ENCODE peak calls at places on chromosomes 4 and X, in six cellular contexts. X is MCF 10A, O is upper lobe of right lung, T is B cell, W is right lobe of liver, C is adrenal gland. K is an unnamed sample.

GRCh38 chrX:2351321-2351720 is 149.5 kb downstream of the DHRSX start:
- DNase-seq in W (no peak), X (peak; percentile 58), O (no peak), T (no peak), C (no peak), K (no peak)

GRCh38 chr4:76733380-76733779 is 164.6 kb downstream of the SOWAHB start:
- DNase-seq in T (no peak), O (no peak), W (peak; percentile 58), C (no peak), X (peak; percentile 61), K (no peak)

GRCh38 chr4:158906073-158906472 is 137.2 kb downstream of the FNIP2 start:
- DNase-seq in T (no peak), C (no peak), W (no peak), X (no peak), O (no peak), K (no peak)

GRCh38 chr4:86156526-86156925 is 203.3 kb downstream of the MAPK10 start:
- DNase-seq in W (no peak), X (no peak), O (no peak), C (no peak), T (no peak), K (no peak)

GRCh38 chr4:74223801-74224200 is 65.9 kb downstream of the MTHFD2L start:
- DNase-seq in T (no peak), C (no peak), W (no peak), O (no peak), X (peak; percentile 80), K (no peak)

GRCh38 chr4:180695851-180696250 is 1547.4 kb upstream of the TENM3 start:
- DNase-seq in C (no peak), W (no peak), X (peak; percentile 40), T (no peak), O (no peak), K (no peak)

GRCh38 chr4:1449475-1449832 is 43.2 kb upstream of the NKX1-1 start:
- DNase-seq in C (no peak), X (no peak), T (no peak), O (no peak), W (peak; percentile 14), K (no peak)

GRCh38 chrX:68671221-68671620 is 23.8 kb downstream of the STARD8 start:
- DNase-seq in O (no peak), W (no peak), T (no peak), C (no peak), X (no peak), K (no peak)

GRCh38 chrX:68498508-68499379 is at the start of gene YIPF6:
- DNase-seq in C (peak; percentile 77), W (peak; percentile 81), T (peak; percentile 72), X (peak; percentile 67), O (peak; percentile 89), K (peak; percentile 77)

GRCh38 chrX:44742480-44743155 is 101.2 kb upstream of the DUSP21 start:
- DNase-seq in W (no peak), O (no peak), C (no peak), T (no peak), X (no peak), K (no peak)

GRCh38 chr4:121764303-121764701 is 662 bp downstream of the SMIM43 start:
- DNase-seq in C (no peak), O (no peak), X (no peak), T (no peak), W (no peak), K (no peak)

GRCh38 chr4:2902126-2902525 is 58.5 kb downstream of the ADD1 start:
- DNase-seq in T (no peak), O (no peak), W (no peak), X (no peak), C (no peak), K (no peak)

GRCh38 chrX:130114141-130114561 is 3.9 kb upstream of the ELF4 start:
- DNase-seq in X (peak; percentile 76), C (no peak), T (no peak), W (no peak), O (no peak), K (no peak)

GRCh38 chr4:152992027-152992426 is 55.9 kb downstream of the FHDC1 start:
- DNase-seq in C (no peak), X (peak; percentile 53), W (no peak), O (no peak), T (no peak), K (no peak)

GRCh38 chr4:106806158-106806797 is 229.8 kb downstream of the DKK2 start:
- DNase-seq in X (no peak), W (no peak), O (no peak), C (no peak), T (no peak), K (no peak)

GRCh38 chr4:55446578-55446922 is 50.8 kb downstream of the TMEM165 start:
- DNase-seq in W (no peak), X (no peak), O (no peak), C (no peak), T (no peak), K (no peak)

GRCh38 chr4:67288964-67289363 is 256.3 kb downstream of the CENPC start:
- DNase-seq in X (peak; percentile 51), O (no peak), W (no peak), T (no peak), C (no peak), K (peak; percentile 34)

GRCh38 chrX:117713411-117713810 is 403.2 kb downstream of the KLHL13 start:
- DNase-seq in W (no peak), O (no peak), C (no peak), T (no peak), X (no peak), K (no peak)

DNA sequence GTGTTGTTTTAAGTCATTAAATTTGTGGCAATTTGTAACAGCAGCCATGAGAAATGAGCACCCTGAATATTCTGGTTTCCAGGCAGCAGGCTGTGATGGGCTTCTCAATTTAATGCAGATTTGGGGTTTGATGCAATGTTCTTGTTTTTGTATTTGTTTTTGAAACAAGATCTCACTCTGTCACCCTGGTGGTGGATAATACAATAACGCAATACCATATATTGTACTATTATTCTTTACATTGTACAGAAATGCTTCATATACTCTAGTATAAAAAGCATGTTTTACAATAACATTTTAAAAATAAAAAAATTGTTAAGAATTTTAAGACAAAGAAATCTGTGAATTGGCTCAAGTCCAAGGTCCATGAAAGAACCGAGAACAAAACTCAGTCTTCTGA is 129.1 kb downstream of the USP46 start:
- DNase-seq in W (no peak), C (no peak), T (no peak), X (no peak), O (no peak), K (no peak)
- TF ChIP-seq CTCF in W (no peak), C (no peak), T (no peak), X (no peak), O (no peak), K (no peak)

DNA sequence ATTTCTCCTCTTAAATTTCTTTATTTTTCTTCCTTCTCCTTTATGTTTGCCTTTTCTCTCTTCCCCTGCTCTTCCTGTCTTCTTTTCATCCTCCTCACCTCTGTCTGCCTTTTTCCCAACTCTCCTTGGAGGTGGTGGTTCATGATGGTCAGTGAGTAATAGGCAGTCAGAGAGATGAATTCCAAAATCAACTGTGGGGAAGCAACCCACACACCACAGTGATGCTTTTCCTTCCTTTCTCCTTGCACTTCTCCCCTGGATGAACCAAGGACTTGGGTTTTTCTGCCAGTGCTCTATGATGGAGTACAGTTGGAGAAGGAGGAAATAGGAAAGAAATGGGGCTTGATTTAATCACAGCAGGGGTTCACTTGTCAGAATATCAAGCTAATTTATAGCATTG is 153.8 kb downstream of the DCK start:
- DNase-seq in C (no peak), T (no peak), X (no peak), W (no peak), O (no peak), K (no peak)
- TF ChIP-seq CTCF in C (no peak), T (no peak), X (no peak), W (no peak), O (no peak), K (no peak)

GRCh38 chrX:100830547-100830946 is 10.4 kb downstream of the CSTF2 start:
- DNase-seq in C (no peak), X (no peak), T (no peak), O (no peak), W (no peak), K (no peak)

GRCh38 chrX:100830143-100830542 is 10.0 kb downstream of the CSTF2 start:
- DNase-seq in C (no peak), W (no peak), T (no peak), X (no peak), O (no peak), K (no peak)

GRCh38 chrX:100831219-100831946 is 11.2 kb downstream of the CSTF2 start:
- DNase-seq in T (no peak), W (no peak), C (no peak), O (no peak), X (no peak), K (no peak)

GRCh38 chrX:100829730-100830129 is 9.5 kb downstream of the CSTF2 start:
- DNase-seq in X (peak; percentile 42), C (no peak), O (no peak), T (peak; percentile 25), W (no peak), K (no peak)
- TF ChIP-seq CTCF in X (no peak), C (no peak), O (no peak), T (no peak), W (no peak), K (no peak)

GRCh38 chr4:47510036-47510435 is 25.0 kb downstream of the ATP10D start:
- DNase-seq in X (no peak), W (no peak), C (no peak), T (no peak), O (no peak), K (no peak)

GRCh38 chr4:47513493-47513892 is 28.4 kb downstream of the ATP10D start:
- DNase-seq in O (no peak), T (no peak), X (no peak), W (no peak), C (no peak), K (no peak)

GRCh38 chr4:47505666-47506065 is 20.6 kb downstream of the ATP10D start:
- DNase-seq in O (no peak), W (no peak), T (no peak), C (no peak), X (no peak), K (no peak)

GRCh38 chr4:47510506-47511143 is 25.6 kb downstream of the ATP10D start:
- DNase-seq in T (peak; percentile 49), O (no peak), C (no peak), W (no peak), X (no peak), K (no peak)
- TF ChIP-seq CTCF in T (peak; percentile 73), O (peak; percentile 30), C (no peak), W (no peak), X (peak; percentile 26), K (no peak)

GRCh38 chrX:94633237-94633636 is 959.2 kb downstream of the FAM133A start:
- DNase-seq in C (no peak), W (no peak), O (no peak), X (peak; percentile 1), T (no peak), K (no peak)
- TF ChIP-seq CTCF in C (no peak), W (peak; percentile 17), O (no peak), X (peak; percentile 18), T (no peak), K (no peak)

GRCh38 chr4:163681208-163681821 is 186.8 kb downstream of the TMA16 start:
- DNase-seq in O (no peak), W (no peak), C (peak; percentile 37), X (peak; percentile 55), T (peak; percentile 76), K (peak; percentile 23)

GRCh38 chr4:163679189-163679588 is 184.7 kb downstream of the TMA16 start:
- DNase-seq in W (no peak), C (no peak), O (no peak), X (peak; percentile 46), T (peak; percentile 22), K (no peak)

GRCh38 chr4:163680390-163681098 is 186.1 kb downstream of the TMA16 start:
- DNase-seq in X (no peak), O (no peak), C (no peak), T (no peak), W (no peak), K (no peak)
- TF ChIP-seq CTCF in X (no peak), O (no peak), C (no peak), T (no peak), W (no peak), K (no peak)

K was measured in BE2C.